ENCODE peak calls at places on chromosome 10, in five cellular contexts. X is WTC11, N is GM12878, A is K562, H is HepG2. J is an unnamed sample.

GRCh38 chr10:98328640-98329039 is 60.6 kb upstream of the LOXL4 start:
- DNase-seq in A (no peak), N (no peak), X (no peak), H (no peak), J (no peak)

GRCh38 chr10:110067960-110068770 is 60.4 kb downstream of the ADD3 start:
- DNase-seq in N (no peak), A (peak), X (no peak), H (peak), J (no peak)

GRCh38 chr10:69334258-69335062 is 56.2 kb downstream of the HK1 start:
- DNase-seq in N (no peak), X (no peak), A (peak), H (no peak), J (no peak)

GRCh38 chr10:120386896-120387295 is 70.1 kb upstream of the PLPP4 start:
- DNase-seq in X (no peak), A (no peak), H (no peak), N (no peak), J (no peak)

GRCh38 chr10:74008212-74008731 is 10.4 kb downstream of the VCL start:
- DNase-seq in H (no peak), X (no peak), A (no peak), N (no peak), J (no peak)

GRCh38 chr10:79004311-79004710 is 64.5 kb upstream of the ZMIZ1 start:
- DNase-seq in H (no peak), X (no peak), A (no peak), N (no peak), J (no peak)

GRCh38 chr10:119368581-119368980 is 161.2 kb downstream of the GRK5 start:
- DNase-seq in H (no peak), A (no peak), X (no peak), N (no peak), J (no peak)

GRCh38 chr10:133257489-133258065 is 19.1 kb downstream of the ADAM8 start:
- DNase-seq in N (no peak), X (peak), A (peak), H (no peak), J (peak)

GRCh38 chr10:5951721-5952407 is 25.5 kb downstream of the IL15RA start:
- DNase-seq in A (no peak), X (no peak), N (no peak), H (no peak), J (no peak)

GRCh38 chr10:24384954-24385353 is 176.0 kb downstream of the KIAA1217 start:
- DNase-seq in X (no peak), N (no peak), H (no peak), A (no peak), J (no peak)
- TF ChIP-seq ATF2 in X (no peak), N (no peak), H (no peak), A (no peak), J (no peak)

DNA sequence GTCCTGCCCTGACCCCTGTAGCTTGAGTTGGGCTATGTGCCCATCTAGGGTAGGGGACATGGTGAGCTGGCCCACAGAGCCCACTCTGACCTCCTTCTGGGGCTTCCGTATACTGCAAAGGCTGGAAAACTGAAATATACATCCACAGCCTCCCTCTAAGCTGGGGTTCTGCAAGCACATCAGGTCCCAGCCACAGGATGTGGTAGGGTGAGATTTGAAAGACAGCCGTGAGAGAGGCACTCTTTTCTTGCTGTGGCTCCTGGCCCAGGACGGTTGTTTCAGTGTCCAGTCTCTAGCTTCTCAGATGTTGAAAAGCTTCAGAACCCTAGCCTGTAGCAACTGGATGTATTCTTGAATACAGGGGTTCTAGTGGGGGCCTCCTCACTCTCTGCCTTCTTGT is 60.1 kb upstream of the ADRB1 start:
- DNase-seq in X (no peak), A (no peak), H (no peak), N (no peak), J (no peak)
- TF ChIP-seq ATF2 in X (no peak), A (no peak), H (no peak), N (no peak), J (no peak)

GRCh38 chr10:92696606-92697383 is 7.0 kb downstream of the HHEX start:
- DNase-seq in X (no peak), N (no peak), H (peak), A (peak), J (no peak)
- TF ChIP-seq ATF2 in X (no peak), N (no peak), H (peak), A (no peak), J (no peak)

GRCh38 chr10:131087464-131088215 is 223.9 kb downstream of the TCERG1L start:
- DNase-seq in H (no peak), N (no peak), X (no peak), A (no peak), J (no peak)
- TF ChIP-seq ATF2 in H (no peak), N (no peak), X (no peak), A (no peak), J (no peak)

GRCh38 chr10:27947513-27947912 is 51.4 kb downstream of the ODAD2 start:
- DNase-seq in A (no peak), X (no peak), H (no peak), N (no peak), J (no peak)
- TF ChIP-seq ATF2 in A (no peak), X (no peak), H (no peak), N (no peak), J (no peak)

GRCh38 chr10:34001087-34001580 is 666.7 kb upstream of the NRP1 start:
- DNase-seq in X (no peak), N (no peak), H (peak), A (peak), J (no peak)
- TF ChIP-seq ATF2 in X (no peak), N (no peak), H (no peak), A (no peak), J (no peak)

GRCh38 chr10:62815373-62816111 is 624 bp downstream of the EGR2 start:
- DNase-seq in H (no peak), N (no peak), X (no peak), A (no peak), J (no peak)
- TF ChIP-seq ATF2 in H (no peak), N (no peak), X (no peak), A (no peak), J (peak)

J was measured in H1.